ENCODE peak calls at places on chromosomes 3 and 15, in four cellular contexts. C is H1, M is HepG2, D is GM12878. W is an unnamed sample.

GRCh38 chr15:31567861-31568260 is 241.2 kb downstream of the KLF13 start:
- DNase-seq in M (no peak), D (no peak), C (no peak), W (no peak)

GRCh38 chr15:96851613-96852012 is 521.1 kb downstream of the NR2F2 start:
- DNase-seq in C (no peak), D (no peak), M (no peak), W (no peak)

GRCh38 chr3:9043063-9043462 is 79.8 kb upstream of the RAD18 start:
- DNase-seq in M (no peak), C (no peak), D (no peak), W (no peak)

GRCh38 chr3:47849186-47850061 is 46.5 kb downstream of the DHX30 start:
- DNase-seq in D (no peak), M (no peak), C (peak), W (no peak)

GRCh38 chr15:25568751-25569150 is 129.9 kb upstream of the UBE3A start:
- DNase-seq in M (no peak), D (no peak), C (no peak), W (no peak)

GRCh38 chr15:98955331-98955730 is 52.3 kb downstream of the PGPEP1L start:
- DNase-seq in D (no peak), C (no peak), M (no peak), W (no peak)

GRCh38 chr15:81062937-81063336 is 62.2 kb downstream of the TLNRD1 start:
- DNase-seq in D (no peak), C (peak), M (no peak), W (no peak)

GRCh38 chr3:112042842-112043280 is 8.3 kb downstream of the TMPRSS7 start:
- DNase-seq in C (no peak), M (peak), D (no peak), W (no peak)

GRCh38 chr3:120348065-120348980 is 831 bp downstream of the LRRC58 start:
- DNase-seq in D (no peak), C (no peak), M (peak), W (peak)

GRCh38 chr3:23183731-23184130 is 19.4 kb upstream of the UBE2E2 start:
- DNase-seq in D (no peak), M (peak), C (peak), W (peak)

GRCh38 chr3:119352235-119352634 is 58.1 kb downstream of the ARHGAP31 start:
- DNase-seq in D (peak), M (no peak), C (no peak), W (no peak)

GRCh38 chr3:126672340-126672739 is 17.4 kb upstream of the TXNRD3 start:
- DNase-seq in D (no peak), C (no peak), M (no peak), W (no peak)

GRCh38 chr3:150315711-150316110 is 92.4 kb upstream of the TSC22D2 start:
- DNase-seq in M (no peak), D (no peak), C (no peak), W (no peak)

GRCh38 chr3:150323770-150324169 is 84.3 kb upstream of the TSC22D2 start:
- DNase-seq in M (no peak), D (no peak), C (no peak), W (no peak)

GRCh38 chr3:150317469-150317868 is 90.6 kb upstream of the TSC22D2 start:
- DNase-seq in D (no peak), C (no peak), M (peak), W (no peak)

GRCh38 chr3:150324261-150324660 is 83.8 kb upstream of the TSC22D2 start:
- DNase-seq in D (no peak), M (no peak), C (no peak), W (no peak)

GRCh38 chr3:150319900-150320299 is 88.2 kb upstream of the TSC22D2 start:
- DNase-seq in M (peak), D (no peak), C (no peak), W (no peak)
- TF ChIP-seq POLR2AphosphoS5 in M (no peak), D (no peak), C (no peak), W (no peak)

GRCh38 chr15:47887181-47887580 is 169.9 kb downstream of the SEMA6D start:
- DNase-seq in M (no peak), C (no peak), D (no peak), W (no peak)

GRCh38 chr15:47888721-47889120 is 171.4 kb downstream of the SEMA6D start:
- DNase-seq in D (no peak), M (no peak), C (no peak), W (no peak)

DNA sequence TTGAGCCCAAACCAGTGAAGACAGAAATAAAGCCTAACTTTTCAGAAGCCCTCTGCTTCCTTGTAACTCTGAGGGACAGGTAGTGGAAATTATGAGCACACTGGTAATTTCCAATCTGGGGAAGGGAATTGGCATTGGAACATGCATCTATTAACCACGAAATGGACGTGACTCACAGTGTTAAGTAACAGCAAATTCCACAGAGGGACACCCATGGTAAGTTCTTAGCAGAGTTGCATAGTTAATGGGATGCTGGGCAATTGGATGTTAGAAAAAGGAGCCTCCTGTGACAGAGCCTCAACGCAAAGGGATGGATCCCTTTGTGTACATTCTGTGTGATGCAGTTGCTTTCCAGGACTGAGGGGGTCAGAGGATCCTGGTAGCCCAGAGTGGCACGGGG is 168.6 kb downstream of the SEMA6D start:
- DNase-seq in M (no peak), C (no peak), D (no peak), W (no peak)
- TF ChIP-seq SRF in M (no peak), C (no peak), D (no peak), W (no peak)

GRCh38 chr3:57052662-57053061 is 7.8 kb upstream of the SPATA12 start:
- DNase-seq in C (no peak), D (no peak), M (no peak), W (no peak)

GRCh38 chr3:57046120-57046519 is 14.3 kb upstream of the SPATA12 start:
- DNase-seq in C (no peak), D (no peak), M (no peak), W (no peak)

GRCh38 chr3:57043518-57043917 is 16.9 kb upstream of the SPATA12 start:
- DNase-seq in D (no peak), C (no peak), M (no peak), W (no peak)

GRCh38 chr3:57048728-57049127 is 11.7 kb upstream of the SPATA12 start:
- DNase-seq in C (no peak), M (no peak), D (no peak), W (no peak)

GRCh38 chr3:57048052-57048671 is 12.3 kb upstream of the SPATA12 start:
- DNase-seq in M (no peak), D (no peak), C (no peak), W (no peak)
- TF ChIP-seq CBX5 in M (no peak), D (no peak), C (no peak), W (no peak)

GRCh38 chr3:66488492-66488891 is 12.3 kb downstream of the LRIG1 start:
- DNase-seq in C (no peak), M (no peak), D (no peak), W (no peak)

GRCh38 chr3:66489577-66489976 is 11.2 kb downstream of the LRIG1 start:
- DNase-seq in D (no peak), C (no peak), M (no peak), W (no peak)

GRCh38 chr3:66490984-66491383 is 9.8 kb downstream of the LRIG1 start:
- DNase-seq in C (no peak), D (no peak), M (no peak), W (no peak)

GRCh38 chr3:66489115-66489514 is 11.7 kb downstream of the LRIG1 start:
- DNase-seq in D (no peak), M (no peak), C (no peak), W (no peak)

GRCh38 chr3:66490214-66490613 is 10.6 kb downstream of the LRIG1 start:
- DNase-seq in D (no peak), C (no peak), M (no peak), W (no peak)
- TF ChIP-seq POLR2AphosphoS5 in D (no peak), C (no peak), M (no peak), W (no peak)